ENCODE peak calls at places on chromosome 1, in nine cellular contexts. Q, O, S, J, Z, X, D, A and P are unnamed samples.

GRCh38 chr1:226588484-226588883 is 39.9 kb downstream of the STUM start:
- DNase-seq in Q (no peak), O (no peak), S (no peak), J (no peak), Z (no peak), X (no peak), D (no peak), A (peak; percentile 44), P (no peak)

GRCh38 chr1:94971491-94971924 is 44.6 kb upstream of the CNN3 start:
- DNase-seq in Q (no peak), O (peak; percentile 87), S (no peak), J (no peak), Z (no peak), X (no peak), D (no peak), A (no peak), P (no peak)

GRCh38 chr1:167837334-167837733 is 76.6 kb downstream of the ADCY10 start:
- DNase-seq in Q (no peak), O (no peak), S (no peak), J (no peak), Z (no peak), X (no peak), D (no peak), A (no peak), P (no peak)

GRCh38 chr1:21906173-21907078 is 30.7 kb downstream of the HSPG2 start:
- DNase-seq in Q (peak; percentile 91), O (peak; percentile 51), S (peak; percentile 95), J (peak; percentile 94), Z (peak; percentile 82), X (no peak), D (no peak), A (peak; percentile 47), P (peak; percentile 82)

GRCh38 chr1:201184734-201185453 is 5.7 kb upstream of the IGFN1 start:
- DNase-seq in Q (peak; percentile 48), O (peak; percentile 83), S (no peak), J (peak; percentile 62), Z (peak; percentile 33), X (peak; percentile 65), D (no peak), A (peak; percentile 64), P (no peak)

GRCh38 chr1:171185064-171185463 is at the start of gene FMO2:
- DNase-seq in Q (no peak), O (peak; percentile 73), S (peak; percentile 71), J (no peak), Z (peak; percentile 27), X (no peak), D (no peak), A (no peak), P (peak; percentile 23)

GRCh38 chr1:46137901-46138300 is 5.5 kb upstream of the PIK3R3 start:
- DNase-seq in Q (no peak), O (peak; percentile 72), S (no peak), J (no peak), Z (no peak), X (no peak), D (no peak), A (no peak), P (no peak)

GRCh38 chr1:16043521-16043920 is at the start of gene CLCNKB:
- DNase-seq in Q (no peak), O (no peak), S (no peak), J (no peak), Z (no peak), X (no peak), D (no peak), A (peak; percentile 84), P (no peak)

GRCh38 chr1:2543543-2544092 is 12.6 kb upstream of the TNFRSF14 start:
- DNase-seq in Q (no peak), O (peak; percentile 37), S (no peak), J (no peak), Z (no peak), X (peak; percentile 90), D (peak; percentile 58), A (no peak), P (no peak)

GRCh38 chr1:2542262-2542915 is 12.3 kb upstream of the HES5 start:
- DNase-seq in Q (no peak), O (no peak), S (no peak), J (no peak), Z (no peak), X (peak; percentile 41), D (no peak), A (no peak), P (no peak)

GRCh38 chr1:2545754-2546514 is 10.2 kb upstream of the TNFRSF14 start:
- DNase-seq in Q (peak; percentile 88), O (peak; percentile 66), S (peak; percentile 91), J (peak; percentile 92), Z (peak; percentile 78), X (peak; percentile 98), D (peak; percentile 90), A (peak; percentile 95), P (peak; percentile 91)

GRCh38 chr1:2544875-2545638 is 11.1 kb upstream of the TNFRSF14 start:
- DNase-seq in Q (no peak), O (no peak), S (no peak), J (no peak), Z (no peak), X (peak; percentile 95), D (no peak), A (no peak), P (no peak)

GRCh38 chr1:2544093-2544874 is 11.9 kb upstream of the TNFRSF14 start:
- DNase-seq in Q (no peak), O (peak; percentile 45), S (no peak), J (no peak), Z (no peak), X (no peak), D (no peak), A (no peak), P (no peak)
- H3K4me1 ChIP-seq in Q (peaks cover 15% of the 10 kb centered on the region), O (peaks cover 14% of the 10 kb centered on the region), S (peaks cover 13% of the 10 kb centered on the region), J (peaks cover 68% of the 10 kb centered on the region), Z (peaks cover 42% of the 10 kb centered on the region), X (peaks cover 63% of the 10 kb centered on the region), D (peaks cover 46% of the 10 kb centered on the region), A (peaks cover 44% of the 10 kb centered on the region), P (peaks cover 69% of the 10 kb centered on the region)

DNA sequence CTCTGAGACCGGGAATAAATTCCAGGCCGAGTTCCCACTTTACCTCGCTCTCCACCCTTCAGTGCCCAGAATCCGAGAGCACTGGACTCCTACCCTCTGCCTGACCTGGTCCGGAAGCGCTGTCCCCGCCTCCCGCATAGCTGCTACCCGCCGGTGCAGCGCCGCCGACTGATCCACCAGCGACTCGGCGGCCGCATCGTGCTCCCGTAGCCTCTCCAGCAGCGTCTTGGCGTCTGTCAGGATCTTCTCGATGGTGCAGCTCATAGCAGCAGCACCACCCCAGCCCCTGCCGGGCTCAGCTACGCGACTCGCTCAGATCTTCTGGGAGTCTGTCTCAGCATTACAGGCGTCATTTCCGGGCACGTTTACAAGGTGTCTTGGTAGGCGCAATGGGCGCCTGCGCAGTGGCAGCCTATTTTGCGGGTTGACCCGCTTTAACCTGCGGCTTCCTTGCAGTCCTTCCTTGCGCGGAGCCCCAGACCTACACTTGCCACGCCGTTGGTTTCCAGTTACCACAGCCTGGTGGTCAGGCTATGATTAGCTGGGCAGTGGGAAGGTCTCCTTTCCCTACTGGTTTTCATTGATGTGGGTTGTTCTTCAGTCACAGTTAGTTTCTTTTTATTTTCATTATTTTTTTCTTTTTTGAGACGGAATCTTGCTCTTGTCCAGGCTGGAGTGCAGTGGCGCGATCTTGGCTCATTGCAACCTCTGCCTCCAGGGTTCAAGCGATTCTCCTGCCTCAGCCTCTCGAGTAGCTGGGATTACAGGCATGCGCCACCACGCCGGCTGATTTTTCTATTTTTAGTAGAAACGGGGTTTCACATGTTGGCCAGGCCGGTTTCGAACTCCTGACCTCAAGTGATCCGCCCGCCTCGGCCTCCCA is at the start of gene SIKE1:
- DNase-seq in Q (peak; percentile 93), O (peak; percentile 94), S (peak; percentile 96), J (peak; percentile 94), Z (peak; percentile 87), X (peak; percentile 96), D (peak; percentile 96), A (peak; percentile 98), P (peak; percentile 89)
- TF ChIP-seq CTCF in Q (peak; percentile 11), O (no peak), S (no peak), J (no peak), Z (peak; percentile 37), X (peak; percentile 15), D (no peak), A (no peak), P (peak; percentile 31)

GRCh38 chr1:8625480-8625879 is 192.0 kb downstream of the RERE start:
- DNase-seq in Q (no peak), O (no peak), S (no peak), J (no peak), Z (no peak), X (no peak), D (no peak), A (no peak), P (no peak)

GRCh38 chr1:8629241-8630091 is 188.0 kb downstream of the RERE start:
- DNase-seq in Q (no peak), O (peak; percentile 49), S (no peak), J (no peak), Z (no peak), X (no peak), D (no peak), A (no peak), P (no peak)

GRCh38 chr1:8627728-8628127 is 189.7 kb downstream of the RERE start:
- DNase-seq in Q (no peak), O (no peak), S (no peak), J (no peak), Z (no peak), X (no peak), D (no peak), A (no peak), P (no peak)

GRCh38 chr1:8631163-8631562 is 186.3 kb downstream of the RERE start:
- DNase-seq in Q (no peak), O (no peak), S (no peak), J (no peak), Z (no peak), X (no peak), D (no peak), A (no peak), P (no peak)

DNA sequence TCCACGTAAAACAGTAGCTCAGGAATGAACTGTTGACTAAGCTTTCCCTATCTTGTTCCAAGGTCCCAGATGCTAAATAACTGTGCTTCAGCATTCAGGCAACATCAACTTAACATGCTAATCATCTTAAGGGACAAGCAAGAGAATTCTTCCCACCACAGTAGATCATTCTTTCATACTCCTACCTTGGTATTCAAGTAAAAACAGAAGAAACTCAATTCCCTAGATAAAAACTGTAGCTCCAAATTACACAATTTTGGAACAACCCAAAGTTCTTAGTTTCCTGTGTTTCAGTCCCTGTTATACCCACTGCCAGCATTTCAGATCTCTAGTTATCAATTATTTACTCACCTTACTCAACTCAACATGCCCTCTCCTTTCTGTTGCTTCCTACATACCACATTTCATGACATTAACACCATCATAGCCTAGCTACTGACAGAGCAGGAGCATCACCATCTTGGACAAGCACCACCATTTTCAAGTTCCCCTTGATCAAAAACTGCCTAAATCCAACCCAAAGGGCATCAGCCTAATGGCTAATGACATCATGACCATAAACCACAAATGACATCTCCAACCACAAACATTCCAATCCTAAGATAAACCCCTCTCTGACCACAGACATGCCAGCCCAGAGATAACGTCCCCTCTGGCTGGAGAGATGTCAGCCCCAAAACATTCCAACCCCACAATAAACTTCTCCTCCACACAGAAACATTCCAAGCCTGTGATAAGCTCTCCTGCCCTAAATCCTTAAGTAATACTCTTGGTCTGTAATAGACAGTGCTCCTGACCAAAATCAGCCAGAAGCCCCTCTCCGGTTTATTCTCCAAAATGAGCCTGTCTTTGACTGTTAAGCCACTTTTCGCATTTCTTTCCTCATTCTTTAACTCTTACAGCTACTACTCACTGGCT is 191.2 kb downstream of the RERE start:
- DNase-seq in Q (no peak), O (peak; percentile 88), S (no peak), J (no peak), Z (no peak), X (no peak), D (no peak), A (no peak), P (no peak)
- H3K4me1 ChIP-seq in Q (peaks cover 36% of the 10 kb centered on the region), O (peaks cover 12% of the 10 kb centered on the region), S (peaks cover 3% of the 10 kb centered on the region), J (peaks cover 48% of the 10 kb centered on the region), Z (peaks cover 23% of the 10 kb centered on the region), X (peaks cover 47% of the 10 kb centered on the region), D (peaks cover 2% of the 10 kb centered on the region), A (peaks cover 30% of the 10 kb centered on the region), P (peaks cover 51% of the 10 kb centered on the region)

GRCh38 chr1:919271-919872 is 4.4 kb upstream of the SAMD11 start:
- DNase-seq in Q (no peak), O (no peak), S (no peak), J (no peak), Z (no peak), X (no peak), D (no peak), A (no peak), P (no peak)
- TF ChIP-seq CTCF in Q (no peak), O (no peak), S (no peak), J (no peak), Z (no peak), X (no peak), D (no peak), A (no peak), P (no peak)